ENCODE peak calls at places on chromosomes 2 and 18, in ten cellular contexts. One of them, this sample, is unnamed.

GRCh38 chr2:180524458-180524857 is 455.9 kb upstream of the UBE2E3 start:
- DNase-seq in PC-9: no peak
- DNase-seq in heart right ventricle: no peak
- DNase-seq in CD8-positive, alpha-beta T cell: no peak
- DNase-seq in PC-3: no peak
- DNase-seq in upper lobe of left lung: no peak
- DNase-seq in colonic mucosa: no peak
- DNase-seq in AG04450: no peak
- DNase-seq in GM23338: peak; percentile 14
- DNase-seq in fibroblast of lung: peak; percentile 8
- DNase-seq in this sample: no peak

GRCh38 chr2:233445152-233445830 is 91.0 kb downstream of the DGKD start:
- DNase-seq in colonic mucosa: no peak
- DNase-seq in PC-3: no peak
- DNase-seq in AG04450: no peak
- DNase-seq in heart right ventricle: no peak
- DNase-seq in fibroblast of lung: no peak
- DNase-seq in GM23338: no peak
- DNase-seq in PC-9: no peak
- DNase-seq in CD8-positive, alpha-beta T cell: no peak
- DNase-seq in upper lobe of left lung: no peak
- DNase-seq in this sample: no peak

GRCh38 chr2:240597054-240597418 is 10.5 kb downstream of the CAPN10 start:
- DNase-seq in colonic mucosa: no peak
- DNase-seq in fibroblast of lung: no peak
- DNase-seq in CD8-positive, alpha-beta T cell: no peak
- DNase-seq in heart right ventricle: no peak
- DNase-seq in PC-9: no peak
- DNase-seq in PC-3: no peak
- DNase-seq in upper lobe of left lung: no peak
- DNase-seq in AG04450: no peak
- DNase-seq in GM23338: no peak
- DNase-seq in this sample: no peak

GRCh38 chr18:37403100-37403781 is 162.4 kb downstream of the CELF4 start:
- DNase-seq in PC-9: no peak
- DNase-seq in heart right ventricle: peak; percentile 43
- DNase-seq in CD8-positive, alpha-beta T cell: no peak
- DNase-seq in PC-3: peak; percentile 17
- DNase-seq in fibroblast of lung: peak; percentile 90
- DNase-seq in GM23338: no peak
- DNase-seq in AG04450: peak; percentile 71
- DNase-seq in colonic mucosa: peak; percentile 29
- DNase-seq in upper lobe of left lung: no peak
- DNase-seq in this sample: peak; percentile 20

GRCh38 chr18:902179-902718 is 2.4 kb upstream of the ADCYAP1 start:
- DNase-seq in GM23338: peak; percentile 52
- DNase-seq in PC-9: peak; percentile 17
- DNase-seq in heart right ventricle: no peak
- DNase-seq in PC-3: peak; percentile 45
- DNase-seq in AG04450: no peak
- DNase-seq in CD8-positive, alpha-beta T cell: no peak
- DNase-seq in fibroblast of lung: peak; percentile 40
- DNase-seq in upper lobe of left lung: no peak
- DNase-seq in colonic mucosa: no peak
- DNase-seq in this sample: no peak

GRCh38 chr18:79366177-79367094 is 29.3 kb upstream of the NFATC1 start:
- DNase-seq in upper lobe of left lung: no peak
- DNase-seq in CD8-positive, alpha-beta T cell: no peak
- DNase-seq in heart right ventricle: no peak
- DNase-seq in colonic mucosa: no peak
- DNase-seq in PC-3: no peak
- DNase-seq in PC-9: no peak
- DNase-seq in fibroblast of lung: peak; percentile 96
- DNase-seq in GM23338: no peak
- DNase-seq in AG04450: peak; percentile 92
- DNase-seq in this sample: peak; percentile 18

GRCh38 chr2:102806250-102806837 is 44.5 kb downstream of the TMEM182 start:
- DNase-seq in heart right ventricle: peak; percentile 48
- DNase-seq in upper lobe of left lung: peak; percentile 57
- DNase-seq in fibroblast of lung: peak; percentile 53
- DNase-seq in GM23338: peak; percentile 71
- DNase-seq in AG04450: peak; percentile 27
- DNase-seq in PC-9: peak; percentile 67
- DNase-seq in colonic mucosa: peak; percentile 61
- DNase-seq in CD8-positive, alpha-beta T cell: no peak
- DNase-seq in PC-3: peak; percentile 78
- DNase-seq in this sample: peak; percentile 64

GRCh38 chr2:51996569-51996917 is 964.6 kb upstream of the NRXN1 start:
- DNase-seq in GM23338: no peak
- DNase-seq in PC-9: no peak
- DNase-seq in colonic mucosa: no peak
- DNase-seq in upper lobe of left lung: no peak
- DNase-seq in AG04450: no peak
- DNase-seq in fibroblast of lung: peak; percentile 28
- DNase-seq in CD8-positive, alpha-beta T cell: no peak
- DNase-seq in PC-3: no peak
- DNase-seq in heart right ventricle: no peak
- DNase-seq in this sample: no peak

GRCh38 chr18:24959100-24959499 is 392.9 kb downstream of the ZNF521 start:
- DNase-seq in upper lobe of left lung: no peak
- DNase-seq in GM23338: no peak
- DNase-seq in heart right ventricle: no peak
- DNase-seq in PC-9: no peak
- DNase-seq in CD8-positive, alpha-beta T cell: no peak
- DNase-seq in AG04450: no peak
- DNase-seq in colonic mucosa: peak; percentile 70
- DNase-seq in PC-3: no peak
- DNase-seq in fibroblast of lung: no peak
- DNase-seq in this sample: no peak

GRCh38 chr2:107258538-107258937 is 372.6 kb upstream of the ST6GAL2 start:
- DNase-seq in PC-9: no peak
- DNase-seq in upper lobe of left lung: no peak
- DNase-seq in PC-3: no peak
- DNase-seq in heart right ventricle: no peak
- DNase-seq in colonic mucosa: no peak
- DNase-seq in AG04450: no peak
- DNase-seq in fibroblast of lung: no peak
- DNase-seq in GM23338: no peak
- DNase-seq in CD8-positive, alpha-beta T cell: no peak
- DNase-seq in this sample: no peak

GRCh38 chr2:47073641-47074040 is 81.5 kb downstream of the STPG4 start:
- DNase-seq in AG04450: no peak
- DNase-seq in GM23338: no peak
- DNase-seq in heart right ventricle: peak; percentile 42
- DNase-seq in colonic mucosa: peak; percentile 81
- DNase-seq in CD8-positive, alpha-beta T cell: no peak
- DNase-seq in fibroblast of lung: no peak
- DNase-seq in PC-9: no peak
- DNase-seq in PC-3: no peak
- DNase-seq in upper lobe of left lung: no peak
- DNase-seq in this sample: no peak

GRCh38 chr18:77181950-77182707 is 49.5 kb upstream of the MBP start:
- DNase-seq in PC-3: no peak
- DNase-seq in colonic mucosa: no peak
- DNase-seq in GM23338: no peak
- DNase-seq in heart right ventricle: no peak
- DNase-seq in upper lobe of left lung: no peak
- DNase-seq in PC-9: no peak
- DNase-seq in fibroblast of lung: no peak
- DNase-seq in AG04450: no peak
- DNase-seq in CD8-positive, alpha-beta T cell: no peak
- DNase-seq in this sample: no peak

GRCh38 chr2:195664528-195664927 is 7.5 kb downstream of the SLC39A10 start:
- DNase-seq in GM23338: no peak
- DNase-seq in CD8-positive, alpha-beta T cell: no peak
- DNase-seq in PC-3: peak; percentile 48
- DNase-seq in heart right ventricle: no peak
- DNase-seq in AG04450: no peak
- DNase-seq in upper lobe of left lung: no peak
- DNase-seq in PC-9: no peak
- DNase-seq in colonic mucosa: no peak
- DNase-seq in fibroblast of lung: no peak
- DNase-seq in this sample: no peak
- TF ChIP-seq CTCF in GM23338: no peak
- TF ChIP-seq CTCF in CD8-positive, alpha-beta T cell: peak; percentile 59
- TF ChIP-seq CTCF in PC-3: peak; percentile 44
- TF ChIP-seq CTCF in heart right ventricle: no peak
- TF ChIP-seq CTCF in AG04450: peak; percentile 42
- TF ChIP-seq CTCF in upper lobe of left lung: no peak
- TF ChIP-seq CTCF in PC-9: peak; percentile 37
- TF ChIP-seq CTCF in colonic mucosa: no peak
- TF ChIP-seq CTCF in fibroblast of lung: peak; percentile 34
- TF ChIP-seq CTCF in this sample: no peak

DNA sequence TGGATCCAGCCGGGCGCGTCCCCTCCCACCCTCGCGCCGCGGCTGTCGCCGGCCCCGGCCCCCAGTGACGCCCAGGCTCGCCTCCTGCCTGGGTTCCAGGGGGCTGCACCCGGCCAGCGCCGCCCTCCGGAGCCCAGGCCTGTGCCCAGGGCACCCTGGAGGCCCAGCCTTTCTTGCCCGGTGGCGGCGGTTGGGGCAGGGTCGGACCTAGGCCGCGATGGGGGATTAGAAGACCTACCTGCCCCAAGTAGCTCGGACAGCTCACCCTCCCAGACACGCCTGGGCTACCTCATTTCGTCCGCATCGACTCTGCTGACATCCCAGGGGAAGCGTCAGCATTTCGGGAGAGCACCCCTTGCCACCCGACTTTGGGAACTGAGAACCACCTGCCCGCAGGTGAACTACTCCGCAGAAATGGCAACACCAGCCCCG is 727 bp upstream of the ARL4C start:
- DNase-seq in GM23338: peak; percentile 53
- DNase-seq in heart right ventricle: no peak
- DNase-seq in PC-9: no peak
- DNase-seq in colonic mucosa: no peak
- DNase-seq in fibroblast of lung: no peak
- DNase-seq in upper lobe of left lung: no peak
- DNase-seq in PC-3: no peak
- DNase-seq in CD8-positive, alpha-beta T cell: no peak
- DNase-seq in AG04450: no peak
- DNase-seq in this sample: no peak
- H3K4me3 ChIP-seq in GM23338: peak overlapping the region; percentile 68
- H3K4me3 ChIP-seq in heart right ventricle: peak overlapping the region; percentile 57
- H3K4me3 ChIP-seq in PC-9: peak overlapping the region; percentile 54
- H3K4me3 ChIP-seq in colonic mucosa: peak overlapping the region; percentile 50
- H3K4me3 ChIP-seq in fibroblast of lung: peak overlapping the region; percentile 26
- H3K4me3 ChIP-seq in upper lobe of left lung: peak overlapping the region; percentile 3
- H3K4me3 ChIP-seq in PC-3: peak overlapping the region; percentile 55
- H3K4me3 ChIP-seq in CD8-positive, alpha-beta T cell: peak overlapping the region; percentile 24
- H3K4me3 ChIP-seq in AG04450: peak overlapping the region; percentile 49
- H3K4me3 ChIP-seq in this sample: peak overlapping the region; percentile 44

GRCh38 chr2:100179806-100180205 is 37.4 kb upstream of the AFF3 start:
- DNase-seq in upper lobe of left lung: no peak
- DNase-seq in colonic mucosa: no peak
- DNase-seq in CD8-positive, alpha-beta T cell: no peak
- DNase-seq in heart right ventricle: no peak
- DNase-seq in GM23338: no peak
- DNase-seq in PC-9: no peak
- DNase-seq in PC-3: no peak
- DNase-seq in AG04450: no peak
- DNase-seq in fibroblast of lung: no peak
- DNase-seq in this sample: no peak

GRCh38 chr2:100178864-100179263 is 36.5 kb upstream of the AFF3 start:
- DNase-seq in CD8-positive, alpha-beta T cell: no peak
- DNase-seq in PC-9: no peak
- DNase-seq in fibroblast of lung: no peak
- DNase-seq in colonic mucosa: no peak
- DNase-seq in GM23338: no peak
- DNase-seq in PC-3: no peak
- DNase-seq in AG04450: no peak
- DNase-seq in upper lobe of left lung: no peak
- DNase-seq in heart right ventricle: no peak
- DNase-seq in this sample: no peak

GRCh38 chr2:100182494-100183355 is 40.3 kb upstream of the AFF3 start:
- DNase-seq in AG04450: no peak
- DNase-seq in GM23338: peak; percentile 44
- DNase-seq in PC-9: no peak
- DNase-seq in heart right ventricle: peak; percentile 63
- DNase-seq in colonic mucosa: no peak
- DNase-seq in fibroblast of lung: no peak
- DNase-seq in PC-3: no peak
- DNase-seq in upper lobe of left lung: no peak
- DNase-seq in CD8-positive, alpha-beta T cell: no peak
- DNase-seq in this sample: no peak

GRCh38 chr2:100178085-100178788 is 35.8 kb upstream of the AFF3 start:
- DNase-seq in heart right ventricle: no peak
- DNase-seq in colonic mucosa: peak; percentile 25
- DNase-seq in fibroblast of lung: peak; percentile 59
- DNase-seq in PC-9: peak; percentile 7
- DNase-seq in AG04450: no peak
- DNase-seq in GM23338: peak; percentile 97
- DNase-seq in PC-3: peak; percentile 90
- DNase-seq in CD8-positive, alpha-beta T cell: no peak
- DNase-seq in upper lobe of left lung: peak; percentile 43
- DNase-seq in this sample: peak; percentile 59

DNA sequence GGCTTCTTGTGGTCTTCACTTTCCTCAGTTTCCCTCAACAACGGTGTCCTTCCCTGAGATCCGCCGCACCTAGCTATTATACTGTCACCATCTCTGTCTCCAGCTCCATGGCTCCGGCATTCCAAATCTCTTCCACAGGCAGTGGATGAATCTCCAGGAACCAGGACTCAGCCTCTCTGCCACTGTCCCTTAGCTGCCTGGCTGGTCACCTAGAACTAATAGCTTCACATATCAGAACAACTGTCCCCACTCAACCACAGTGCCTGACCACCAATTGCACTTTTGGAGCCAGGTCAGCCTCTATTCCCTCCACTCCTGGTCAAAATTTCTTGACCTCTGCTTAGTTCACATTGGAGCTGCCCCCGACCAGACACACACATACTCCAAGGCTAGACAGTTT is 38.1 kb upstream of the AFF3 start:
- DNase-seq in upper lobe of left lung: no peak
- DNase-seq in CD8-positive, alpha-beta T cell: no peak
- DNase-seq in PC-3: no peak
- DNase-seq in colonic mucosa: no peak
- DNase-seq in heart right ventricle: no peak
- DNase-seq in PC-9: no peak
- DNase-seq in GM23338: no peak
- DNase-seq in AG04450: no peak
- DNase-seq in fibroblast of lung: no peak
- DNase-seq in this sample: no peak
- H3K27me3 ChIP-seq in upper lobe of left lung: no peaks in the 10 kb centered on the region
- H3K27me3 ChIP-seq in CD8-positive, alpha-beta T cell: no peaks in the 10 kb centered on the region
- H3K27me3 ChIP-seq in PC-3: no peaks in the 10 kb centered on the region
- H3K27me3 ChIP-seq in colonic mucosa: no peaks in the 10 kb centered on the region
- H3K27me3 ChIP-seq in heart right ventricle: no peaks in the 10 kb centered on the region
- H3K27me3 ChIP-seq in PC-9: peaks cover 68% of the 10 kb centered on the region
- H3K27me3 ChIP-seq in GM23338: peaks cover 33% of the 10 kb centered on the region
- H3K27me3 ChIP-seq in AG04450: peaks cover 3% of the 10 kb centered on the region
- H3K27me3 ChIP-seq in fibroblast of lung: no peaks in the 10 kb centered on the region
- H3K27me3 ChIP-seq in this sample: no peaks in the 10 kb centered on the region

DNA sequence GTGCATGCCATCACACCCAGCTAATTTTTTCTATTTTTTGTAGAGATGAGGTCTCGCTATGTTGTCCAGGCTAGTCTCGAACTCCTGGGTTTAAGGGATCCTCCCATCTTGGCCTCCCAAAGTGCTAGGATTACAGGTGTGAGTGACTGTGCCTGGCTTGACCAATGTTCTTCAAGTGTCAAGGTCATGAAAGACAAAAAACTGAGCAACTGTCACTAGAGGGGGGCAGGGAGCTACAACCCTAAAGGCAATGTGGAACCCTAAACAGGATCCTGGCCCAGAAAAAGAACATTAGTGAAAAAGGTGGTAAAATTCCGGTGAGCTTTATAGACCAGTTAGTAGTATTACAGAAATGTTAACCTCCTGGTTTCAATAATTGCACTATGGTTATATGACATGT is 7.3 kb downstream of the MYO5B start:
- DNase-seq in colonic mucosa: no peak
- DNase-seq in GM23338: peak; percentile 17
- DNase-seq in fibroblast of lung: no peak
- DNase-seq in upper lobe of left lung: no peak
- DNase-seq in CD8-positive, alpha-beta T cell: no peak
- DNase-seq in PC-9: no peak
- DNase-seq in PC-3: no peak
- DNase-seq in AG04450: no peak
- DNase-seq in heart right ventricle: no peak
- DNase-seq in this sample: no peak
- TF ChIP-seq CTCF in colonic mucosa: no peak
- TF ChIP-seq CTCF in GM23338: peak; percentile 41
- TF ChIP-seq CTCF in fibroblast of lung: no peak
- TF ChIP-seq CTCF in upper lobe of left lung: no peak
- TF ChIP-seq CTCF in CD8-positive, alpha-beta T cell: no peak
- TF ChIP-seq CTCF in PC-9: no peak
- TF ChIP-seq CTCF in PC-3: no peak
- TF ChIP-seq CTCF in AG04450: no peak
- TF ChIP-seq CTCF in heart right ventricle: no peak
- TF ChIP-seq CTCF in this sample: no peak